ENCODE peak calls at places on chromosomes 11 and 22, in ten cellular contexts. One of them, this sample, is unnamed.

GRCh38 chr11:13047884-13048283 is 38.8 kb downstream of the RASSF10 start:
- DNase-seq in uterus: no peak
- DNase-seq in astrocyte of the spinal cord: no peak
- DNase-seq in fibroblast of mammary gland: no peak
- DNase-seq in left lung: no peak
- DNase-seq in coronary artery: no peak
- DNase-seq in ascending aorta: no peak
- DNase-seq in tibial nerve: no peak
- DNase-seq in dorsolateral prefrontal cortex: no peak
- DNase-seq in IMR-90: no peak
- DNase-seq in this sample: no peak

GRCh38 chr22:17368727-17369552 is at the start of gene CECR2:
- DNase-seq in ascending aorta: no peak
- DNase-seq in dorsolateral prefrontal cortex: peak
- DNase-seq in astrocyte of the spinal cord: peak
- DNase-seq in coronary artery: no peak
- DNase-seq in IMR-90: no peak
- DNase-seq in fibroblast of mammary gland: no peak
- DNase-seq in uterus: peak
- DNase-seq in tibial nerve: no peak
- DNase-seq in left lung: peak
- DNase-seq in this sample: no peak

GRCh38 chr11:125892071-125892470 is 4.6 kb downstream of the HYLS1 start:
- DNase-seq in tibial nerve: no peak
- DNase-seq in dorsolateral prefrontal cortex: no peak
- DNase-seq in coronary artery: no peak
- DNase-seq in astrocyte of the spinal cord: peak
- DNase-seq in left lung: no peak
- DNase-seq in fibroblast of mammary gland: peak
- DNase-seq in IMR-90: peak
- DNase-seq in uterus: no peak
- DNase-seq in ascending aorta: no peak
- DNase-seq in this sample: no peak

GRCh38 chr22:23268877-23269276 is 88.6 kb downstream of the BCR start:
- DNase-seq in ascending aorta: no peak
- DNase-seq in left lung: no peak
- DNase-seq in astrocyte of the spinal cord: no peak
- DNase-seq in fibroblast of mammary gland: no peak
- DNase-seq in tibial nerve: no peak
- DNase-seq in dorsolateral prefrontal cortex: no peak
- DNase-seq in IMR-90: no peak
- DNase-seq in uterus: no peak
- DNase-seq in coronary artery: no peak
- DNase-seq in this sample: no peak

GRCh38 chr11:90176069-90176468 is 41.6 kb downstream of the NAALAD2 start:
- DNase-seq in dorsolateral prefrontal cortex: no peak
- DNase-seq in coronary artery: no peak
- DNase-seq in tibial nerve: no peak
- DNase-seq in fibroblast of mammary gland: no peak
- DNase-seq in left lung: no peak
- DNase-seq in uterus: no peak
- DNase-seq in astrocyte of the spinal cord: no peak
- DNase-seq in ascending aorta: no peak
- DNase-seq in IMR-90: no peak
- DNase-seq in this sample: no peak

GRCh38 chr11:43760902-43761301 is 80.4 kb downstream of the HSD17B12 start:
- DNase-seq in fibroblast of mammary gland: no peak
- DNase-seq in left lung: no peak
- DNase-seq in IMR-90: no peak
- DNase-seq in coronary artery: no peak
- DNase-seq in uterus: no peak
- DNase-seq in ascending aorta: no peak
- DNase-seq in tibial nerve: no peak
- DNase-seq in astrocyte of the spinal cord: no peak
- DNase-seq in dorsolateral prefrontal cortex: no peak
- DNase-seq in this sample: no peak

GRCh38 chr11:93807980-93808379 is 23.9 kb downstream of the MED17 start:
- DNase-seq in tibial nerve: no peak
- DNase-seq in ascending aorta: no peak
- DNase-seq in left lung: no peak
- DNase-seq in dorsolateral prefrontal cortex: no peak
- DNase-seq in astrocyte of the spinal cord: no peak
- DNase-seq in fibroblast of mammary gland: no peak
- DNase-seq in uterus: no peak
- DNase-seq in coronary artery: no peak
- DNase-seq in IMR-90: no peak
- DNase-seq in this sample: no peak

GRCh38 chr22:29690481-29690880 is 29.3 kb upstream of the CABP7 start:
- DNase-seq in left lung: no peak
- DNase-seq in astrocyte of the spinal cord: no peak
- DNase-seq in tibial nerve: no peak
- DNase-seq in dorsolateral prefrontal cortex: no peak
- DNase-seq in ascending aorta: no peak
- DNase-seq in uterus: no peak
- DNase-seq in fibroblast of mammary gland: no peak
- DNase-seq in coronary artery: no peak
- DNase-seq in IMR-90: no peak
- DNase-seq in this sample: no peak

GRCh38 chr11:131025020-131025419 is 108.7 kb upstream of the SNX19 start:
- DNase-seq in IMR-90: peak
- DNase-seq in fibroblast of mammary gland: peak
- DNase-seq in ascending aorta: no peak
- DNase-seq in tibial nerve: no peak
- DNase-seq in coronary artery: no peak
- DNase-seq in uterus: no peak
- DNase-seq in dorsolateral prefrontal cortex: no peak
- DNase-seq in left lung: no peak
- DNase-seq in astrocyte of the spinal cord: peak
- DNase-seq in this sample: no peak

GRCh38 chr22:49934891-49935557 is 16.6 kb downstream of the CRELD2 start:
- DNase-seq in coronary artery: no peak
- DNase-seq in astrocyte of the spinal cord: peak
- DNase-seq in fibroblast of mammary gland: peak
- DNase-seq in IMR-90: peak
- DNase-seq in ascending aorta: no peak
- DNase-seq in uterus: peak
- DNase-seq in tibial nerve: peak
- DNase-seq in left lung: peak
- DNase-seq in dorsolateral prefrontal cortex: peak
- DNase-seq in this sample: no peak

GRCh38 chr22:49935561-49935960 is 17.1 kb downstream of the CRELD2 start:
- DNase-seq in IMR-90: no peak
- DNase-seq in fibroblast of mammary gland: peak
- DNase-seq in dorsolateral prefrontal cortex: no peak
- DNase-seq in tibial nerve: no peak
- DNase-seq in coronary artery: no peak
- DNase-seq in astrocyte of the spinal cord: no peak
- DNase-seq in uterus: no peak
- DNase-seq in left lung: no peak
- DNase-seq in ascending aorta: no peak
- DNase-seq in this sample: no peak

GRCh38 chr22:49936973-49937757 is 18.7 kb downstream of the CRELD2 start:
- DNase-seq in dorsolateral prefrontal cortex: peak
- DNase-seq in uterus: no peak
- DNase-seq in coronary artery: no peak
- DNase-seq in left lung: no peak
- DNase-seq in fibroblast of mammary gland: no peak
- DNase-seq in IMR-90: no peak
- DNase-seq in ascending aorta: no peak
- DNase-seq in astrocyte of the spinal cord: no peak
- DNase-seq in tibial nerve: no peak
- DNase-seq in this sample: no peak

GRCh38 chr22:49937758-49938564 is 19.5 kb downstream of the CRELD2 start:
- DNase-seq in IMR-90: no peak
- DNase-seq in uterus: no peak
- DNase-seq in coronary artery: no peak
- DNase-seq in astrocyte of the spinal cord: no peak
- DNase-seq in dorsolateral prefrontal cortex: peak
- DNase-seq in left lung: no peak
- DNase-seq in fibroblast of mammary gland: no peak
- DNase-seq in tibial nerve: no peak
- DNase-seq in ascending aorta: no peak
- DNase-seq in this sample: no peak

DNA sequence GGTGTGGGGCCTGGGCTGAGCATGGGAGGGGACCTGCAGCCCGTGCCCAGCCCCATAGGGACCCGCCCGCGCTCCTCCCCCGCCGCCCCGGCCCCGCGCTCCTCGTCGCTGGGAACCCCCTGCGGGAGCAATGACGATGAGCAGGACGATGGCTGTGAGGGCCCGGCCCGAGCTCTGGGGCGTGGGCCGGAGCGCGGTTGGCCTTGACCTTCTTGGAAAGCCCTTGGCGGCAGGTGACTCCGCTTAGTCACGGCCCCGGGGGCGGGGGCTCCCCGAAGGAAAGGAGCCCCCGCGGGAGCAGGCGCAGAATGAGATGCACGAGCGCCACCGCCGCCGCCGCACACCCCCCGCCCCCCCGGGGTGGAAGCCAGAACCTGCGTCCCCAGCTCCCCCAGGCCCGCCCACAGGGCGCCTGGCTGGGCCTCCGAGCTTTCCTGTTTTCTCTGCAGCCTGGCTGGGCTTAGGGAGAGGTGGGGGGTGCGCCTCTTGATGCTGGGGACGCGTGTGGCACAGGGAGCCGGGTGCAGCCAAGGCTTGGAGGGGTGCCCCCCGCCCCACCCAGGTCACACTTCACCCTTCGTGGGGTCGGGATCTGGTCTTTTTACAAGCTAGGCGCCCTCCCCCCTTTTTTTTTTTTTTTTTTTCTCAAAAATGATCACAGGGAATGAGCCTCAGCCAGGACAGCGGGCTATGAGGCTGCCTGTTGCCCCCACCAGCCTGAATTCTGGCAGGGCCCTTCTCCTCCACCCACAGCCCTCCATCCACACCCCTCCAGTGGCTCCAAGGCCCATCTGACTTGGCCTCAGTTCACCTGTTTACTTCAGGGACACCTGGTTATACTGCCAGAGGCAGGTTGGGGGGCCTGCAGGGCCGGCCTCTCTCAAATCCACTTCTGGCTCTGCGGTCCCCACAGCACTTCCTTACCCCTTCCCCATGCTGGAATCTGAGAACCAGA is 17.9 kb downstream of the CRELD2 start:
- DNase-seq in tibial nerve: peak
- DNase-seq in ascending aorta: peak
- DNase-seq in IMR-90: peak
- DNase-seq in fibroblast of mammary gland: peak
- DNase-seq in astrocyte of the spinal cord: peak
- DNase-seq in left lung: peak
- DNase-seq in coronary artery: peak
- DNase-seq in dorsolateral prefrontal cortex: peak
- DNase-seq in uterus: peak
- DNase-seq in this sample: peak
- H3K4me3 ChIP-seq in tibial nerve: peak
- H3K4me3 ChIP-seq in ascending aorta: peak
- H3K4me3 ChIP-seq in IMR-90: peak
- H3K4me3 ChIP-seq in fibroblast of mammary gland: no peak
- H3K4me3 ChIP-seq in astrocyte of the spinal cord: peak
- H3K4me3 ChIP-seq in left lung: peak
- H3K4me3 ChIP-seq in coronary artery: peak
- H3K4me3 ChIP-seq in dorsolateral prefrontal cortex: peak
- H3K4me3 ChIP-seq in uterus: peak
- H3K4me3 ChIP-seq in this sample: peak

DNA sequence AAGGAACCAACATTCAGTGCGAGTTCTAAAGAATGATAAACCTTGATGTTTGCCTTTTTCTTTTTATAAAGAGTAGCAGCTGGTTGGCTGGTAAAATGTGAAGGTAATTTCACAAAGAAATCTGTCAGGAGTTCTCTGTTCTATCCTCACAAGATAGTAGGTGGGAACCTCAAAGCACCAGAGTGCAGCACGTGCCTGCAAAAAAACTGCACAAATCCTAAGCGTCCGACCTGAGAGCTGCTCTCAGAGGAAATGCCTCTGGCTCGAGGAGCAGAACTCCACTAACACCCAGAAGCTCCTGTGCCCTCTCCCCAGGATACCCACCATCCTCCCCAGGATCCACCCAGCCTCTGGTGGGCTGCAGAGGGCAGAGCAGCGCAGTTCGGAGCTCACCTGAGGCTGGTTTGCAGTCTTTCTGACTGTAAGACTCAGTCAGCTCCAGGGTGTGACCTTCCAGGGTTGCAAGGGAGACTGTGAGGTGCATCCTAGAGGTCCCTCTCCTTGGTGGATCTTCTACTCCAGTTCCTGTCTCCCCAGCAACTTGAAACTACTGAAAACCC is 23.5 kb downstream of the PRDM10 start:
- DNase-seq in ascending aorta: no peak
- DNase-seq in uterus: no peak
- DNase-seq in left lung: no peak
- DNase-seq in IMR-90: no peak
- DNase-seq in fibroblast of mammary gland: no peak
- DNase-seq in astrocyte of the spinal cord: no peak
- DNase-seq in tibial nerve: no peak
- DNase-seq in coronary artery: no peak
- DNase-seq in dorsolateral prefrontal cortex: no peak
- DNase-seq in this sample: no peak
- TF ChIP-seq CTCF in ascending aorta: no peak
- TF ChIP-seq CTCF in uterus: no peak
- TF ChIP-seq CTCF in left lung: no peak
- TF ChIP-seq CTCF in IMR-90: no peak
- TF ChIP-seq CTCF in fibroblast of mammary gland: no peak
- TF ChIP-seq CTCF in astrocyte of the spinal cord: no peak
- TF ChIP-seq CTCF in tibial nerve: no peak
- TF ChIP-seq CTCF in coronary artery: no peak
- TF ChIP-seq CTCF in dorsolateral prefrontal cortex: no peak
- TF ChIP-seq CTCF in this sample: no peak

GRCh38 chr11:118223576-118223975 is 1.2 kb downstream of the JAML start:
- DNase-seq in dorsolateral prefrontal cortex: no peak
- DNase-seq in left lung: no peak
- DNase-seq in coronary artery: no peak
- DNase-seq in IMR-90: no peak
- DNase-seq in tibial nerve: no peak
- DNase-seq in uterus: no peak
- DNase-seq in fibroblast of mammary gland: no peak
- DNase-seq in ascending aorta: no peak
- DNase-seq in astrocyte of the spinal cord: no peak
- DNase-seq in this sample: no peak
- H3K4me3 ChIP-seq in dorsolateral prefrontal cortex: no peak
- H3K4me3 ChIP-seq in left lung: no peak
- H3K4me3 ChIP-seq in coronary artery: no peak
- H3K4me3 ChIP-seq in IMR-90: no peak
- H3K4me3 ChIP-seq in tibial nerve: no peak
- H3K4me3 ChIP-seq in uterus: no peak
- H3K4me3 ChIP-seq in fibroblast of mammary gland: no peak
- H3K4me3 ChIP-seq in ascending aorta: no peak
- H3K4me3 ChIP-seq in astrocyte of the spinal cord: no peak
- H3K4me3 ChIP-seq in this sample: no peak

DNA sequence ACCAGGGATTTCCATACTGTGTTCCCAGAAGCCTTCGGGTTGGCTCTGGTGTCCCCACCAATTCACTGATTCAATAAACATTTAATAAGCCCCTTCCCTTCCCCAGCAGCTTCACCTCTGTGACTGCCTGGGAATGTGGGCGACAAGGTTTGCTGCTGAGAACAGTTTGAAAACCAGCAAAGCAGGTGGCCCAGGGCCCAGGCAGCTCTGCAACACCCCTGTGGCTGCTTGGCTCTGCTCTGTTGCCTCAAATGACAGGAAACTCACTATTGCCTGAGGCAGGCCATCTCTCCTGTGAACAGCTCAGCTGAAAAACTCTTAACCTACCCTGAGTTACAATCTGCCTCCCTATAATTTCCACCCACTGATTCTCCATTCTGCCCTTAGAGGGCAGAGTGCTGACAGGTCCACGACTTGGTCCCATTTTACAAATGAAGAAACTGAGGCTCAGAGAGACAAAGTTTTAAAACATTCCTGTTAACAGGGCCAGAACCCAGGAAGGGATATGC is 10.5 kb downstream of the ADORA2A start:
- DNase-seq in astrocyte of the spinal cord: no peak
- DNase-seq in left lung: no peak
- DNase-seq in dorsolateral prefrontal cortex: peak
- DNase-seq in tibial nerve: no peak
- DNase-seq in uterus: no peak
- DNase-seq in IMR-90: no peak
- DNase-seq in ascending aorta: no peak
- DNase-seq in coronary artery: peak
- DNase-seq in fibroblast of mammary gland: no peak
- DNase-seq in this sample: no peak
- TF ChIP-seq CTCF in astrocyte of the spinal cord: no peak
- TF ChIP-seq CTCF in left lung: no peak
- TF ChIP-seq CTCF in dorsolateral prefrontal cortex: no peak
- TF ChIP-seq CTCF in tibial nerve: no peak
- TF ChIP-seq CTCF in uterus: no peak
- TF ChIP-seq CTCF in IMR-90: peak
- TF ChIP-seq CTCF in ascending aorta: no peak
- TF ChIP-seq CTCF in coronary artery: no peak
- TF ChIP-seq CTCF in fibroblast of mammary gland: peak
- TF ChIP-seq CTCF in this sample: no peak

This sample was measured in retinal pigment epithelial cell.